ENCODE peak calls at places on chromosomes 11 and 22, in four cellular contexts. One of them, this sample, is unnamed.

GRCh38 chr22:20843501-20843900 is 15.1 kb downstream of the PI4KA start:
- DNase-seq in K562: no peak
- DNase-seq in HepG2: no peak
- DNase-seq in HCT116: no peak
- DNase-seq in this sample: no peak

GRCh38 chr22:20456722-20457076 is 19.1 kb upstream of the SCARF2 start:
- DNase-seq in K562: no peak
- DNase-seq in HepG2: no peak
- DNase-seq in HCT116: no peak
- DNase-seq in this sample: no peak

GRCh38 chr11:83836883-83837654 is 550.9 kb upstream of the CCDC90B start:
- DNase-seq in HCT116: peak; percentile 24
- DNase-seq in K562: peak; percentile 54
- DNase-seq in HepG2: peak; percentile 65
- DNase-seq in this sample: peak; percentile 38

GRCh38 chr11:110691961-110692360 is 20.3 kb downstream of the ARHGAP20 start:
- DNase-seq in HepG2: no peak
- DNase-seq in K562: no peak
- DNase-seq in HCT116: no peak
- DNase-seq in this sample: no peak

GRCh38 chr11:72573380-72573949 is 100.8 kb downstream of the PDE2A start:
- DNase-seq in HepG2: peak; percentile 9
- DNase-seq in HCT116: peak; percentile 23
- DNase-seq in K562: peak; percentile 63
- DNase-seq in this sample: no peak

GRCh38 chr11:13473013-13473722 is 10.1 kb upstream of the BTBD10 start:
- DNase-seq in K562: no peak
- DNase-seq in HCT116: no peak
- DNase-seq in HepG2: no peak
- DNase-seq in this sample: no peak

GRCh38 chr11:32426819-32427615 is 8.3 kb downstream of the WT1 start:
- DNase-seq in HepG2: no peak
- DNase-seq in K562: peak; percentile 83
- DNase-seq in HCT116: no peak
- DNase-seq in this sample: no peak

GRCh38 chr11:128171496-128171895 is 415.9 kb downstream of the ETS1 start:
- DNase-seq in K562: no peak
- DNase-seq in HCT116: no peak
- DNase-seq in HepG2: no peak
- DNase-seq in this sample: no peak

GRCh38 chr11:27209562-27210005 is 153.4 kb downstream of the CCDC34 start:
- DNase-seq in K562: peak; percentile 81
- DNase-seq in HepG2: peak; percentile 80
- DNase-seq in HCT116: peak; percentile 40
- DNase-seq in this sample: peak; percentile 69

GRCh38 chr11:69311767-69312385 is 17.9 kb downstream of the MYEOV start:
- DNase-seq in HCT116: no peak
- DNase-seq in K562: no peak
- DNase-seq in HepG2: no peak
- DNase-seq in this sample: no peak

GRCh38 chr11:70420008-70420464 is 21.7 kb downstream of the CTTN start:
- DNase-seq in HepG2: no peak
- DNase-seq in K562: peak; percentile 98
- DNase-seq in HCT116: no peak
- DNase-seq in this sample: no peak

GRCh38 chr11:66885469-66886316 is 28.8 kb downstream of the LRFN4 start:
- DNase-seq in HepG2: no peak
- DNase-seq in HCT116: no peak
- DNase-seq in K562: peak; percentile 83
- DNase-seq in this sample: no peak

GRCh38 chr11:76208829-76209670 is 2.7 kb upstream of the WNT11 start:
- DNase-seq in HCT116: no peak
- DNase-seq in HepG2: peak; percentile 56
- DNase-seq in K562: no peak
- DNase-seq in this sample: no peak

GRCh38 chr11:109425554-109425953 is 3.6 kb downstream of the C11orf87 start:
- DNase-seq in HCT116: no peak
- DNase-seq in HepG2: no peak
- DNase-seq in K562: no peak
- DNase-seq in this sample: no peak

GRCh38 chr11:112644410-112645131 is 316.6 kb upstream of the NCAM1 start:
- DNase-seq in K562: no peak
- DNase-seq in HCT116: no peak
- DNase-seq in HepG2: no peak
- DNase-seq in this sample: no peak

GRCh38 chr11:14384338-14384737 is 25.4 kb upstream of the RRAS2 start:
- DNase-seq in HCT116: no peak
- DNase-seq in HepG2: no peak
- DNase-seq in K562: no peak
- DNase-seq in this sample: no peak

GRCh38 chr11:78228467-78228866 is 39.7 kb downstream of the USP35 start:
- DNase-seq in HCT116: peak; percentile 32
- DNase-seq in HepG2: peak; percentile 65
- DNase-seq in K562: peak; percentile 73
- DNase-seq in this sample: peak; percentile 48

GRCh38 chr11:65538232-65538914 is 13.5 kb downstream of the SCYL1 start:
- DNase-seq in HCT116: no peak
- DNase-seq in HepG2: no peak
- DNase-seq in K562: no peak
- DNase-seq in this sample: no peak

GRCh38 chr11:29019960-29020683 is 911.9 kb downstream of the METTL15 start:
- DNase-seq in K562: no peak
- DNase-seq in HCT116: peak; percentile 29
- DNase-seq in HepG2: no peak
- DNase-seq in this sample: no peak

GRCh38 chr11:111324277-111324720 is 26.0 kb downstream of the POU2AF3 start:
- DNase-seq in HCT116: no peak
- DNase-seq in K562: no peak
- DNase-seq in HepG2: no peak
- DNase-seq in this sample: no peak

GRCh38 chr22:21760640-21761039 is 25.0 kb upstream of the YPEL1 start:
- DNase-seq in HCT116: no peak
- DNase-seq in K562: no peak
- DNase-seq in HepG2: no peak
- DNase-seq in this sample: no peak

GRCh38 chr11:62012451-62013265 is 45.2 kb upstream of the FTH1 start:
- DNase-seq in HepG2: peak; percentile 67
- DNase-seq in HCT116: no peak
- DNase-seq in K562: peak; percentile 45
- DNase-seq in this sample: no peak

GRCh38 chr11:4560462-4560861 is 15.5 kb downstream of the OR52M1 start:
- DNase-seq in K562: no peak
- DNase-seq in HCT116: no peak
- DNase-seq in HepG2: no peak
- DNase-seq in this sample: no peak

GRCh38 chr11:126917531-126918204 is 82.9 kb downstream of the KIRREL3 start:
- DNase-seq in HepG2: no peak
- DNase-seq in HCT116: no peak
- DNase-seq in K562: peak; percentile 8
- DNase-seq in this sample: no peak

GRCh38 chr11:2870955-2871720 is 14.4 kb downstream of the CDKN1C start:
- DNase-seq in HCT116: no peak
- DNase-seq in K562: no peak
- DNase-seq in HepG2: no peak
- DNase-seq in this sample: no peak
- TF ChIP-seq SIN3A in HCT116: no peak
- TF ChIP-seq SIN3A in K562: no peak
- TF ChIP-seq SIN3A in HepG2: no peak
- TF ChIP-seq SIN3A in this sample: no peak

GRCh38 chr11:131889760-131890620 is 519.6 kb downstream of the NTM start:
- DNase-seq in HepG2: no peak
- DNase-seq in K562: no peak
- DNase-seq in HCT116: no peak
- DNase-seq in this sample: no peak

GRCh38 chr11:131888230-131888826 is 517.9 kb downstream of the NTM start:
- DNase-seq in K562: no peak
- DNase-seq in HepG2: no peak
- DNase-seq in HCT116: no peak
- DNase-seq in this sample: no peak

GRCh38 chr11:131885371-131885770 is 515.0 kb downstream of the NTM start:
- DNase-seq in K562: no peak
- DNase-seq in HepG2: no peak
- DNase-seq in HCT116: no peak
- DNase-seq in this sample: no peak

GRCh38 chr11:131886201-131886600 is 515.8 kb downstream of the NTM start:
- DNase-seq in HepG2: no peak
- DNase-seq in HCT116: no peak
- DNase-seq in K562: no peak
- DNase-seq in this sample: no peak

GRCh38 chr11:131889146-131889577 is 518.7 kb downstream of the NTM start:
- DNase-seq in K562: no peak
- DNase-seq in HepG2: no peak
- DNase-seq in HCT116: no peak
- DNase-seq in this sample: no peak
- TF ChIP-seq TCF7L2 in K562: no peak
- TF ChIP-seq TCF7L2 in HepG2: no peak
- TF ChIP-seq TCF7L2 in HCT116: no peak
- TF ChIP-seq TCF7L2 in this sample: no peak

DNA sequence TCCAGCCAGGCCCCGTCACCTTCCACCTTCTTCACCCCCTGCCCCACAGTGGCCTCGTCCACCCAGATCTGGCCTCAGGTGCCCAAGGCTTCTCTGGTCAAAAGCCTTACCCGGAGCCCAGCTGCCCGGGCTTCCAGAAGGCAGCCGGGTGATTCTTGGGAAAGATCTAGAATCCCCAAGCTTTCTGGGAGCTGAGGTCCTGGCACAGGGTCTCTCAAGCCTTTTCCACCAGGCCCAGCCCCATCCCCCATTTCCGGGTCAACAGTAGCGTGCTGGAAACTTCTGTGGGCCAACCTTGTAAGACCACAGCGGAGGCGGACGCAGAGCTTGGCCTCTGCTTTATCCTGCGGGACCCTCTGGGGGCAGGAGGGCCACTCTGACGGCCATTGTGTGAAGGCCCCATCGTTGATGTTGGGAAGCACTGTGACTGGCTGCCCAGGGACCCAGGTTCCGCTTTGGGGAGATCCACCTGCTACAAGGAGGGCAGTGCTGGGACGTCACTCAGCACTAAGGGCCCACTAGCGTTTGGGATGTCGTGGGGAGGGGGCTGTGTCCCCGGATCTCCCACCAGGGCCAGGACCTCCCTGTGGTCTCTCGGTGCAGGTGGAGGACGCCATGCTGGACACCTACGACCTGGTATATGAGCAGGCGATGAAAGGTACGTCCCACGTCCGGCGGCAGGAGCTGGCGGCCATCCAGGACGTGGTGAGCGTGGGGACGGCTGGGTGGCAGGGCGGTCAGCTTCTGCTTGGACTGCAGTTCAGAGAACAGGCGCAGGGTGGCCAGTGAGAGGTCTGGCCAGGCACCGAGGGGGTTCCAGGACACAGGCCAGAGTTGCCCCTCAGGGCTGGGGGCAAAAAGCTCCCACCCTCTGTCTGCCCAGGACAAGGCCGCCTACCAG is 11.5 kb downstream of the TSPAN32 start:
- DNase-seq in HepG2: no peak
- DNase-seq in K562: peak; percentile 37
- DNase-seq in HCT116: no peak
- DNase-seq in this sample: no peak
- TF ChIP-seq SIN3A in HepG2: no peak
- TF ChIP-seq SIN3A in K562: no peak
- TF ChIP-seq SIN3A in HCT116: no peak
- TF ChIP-seq SIN3A in this sample: no peak

GRCh38 chr22:24185001-24185500 is 3.8 kb downstream of the SUSD2 start:
- DNase-seq in K562: no peak
- DNase-seq in HCT116: no peak
- DNase-seq in HepG2: no peak
- DNase-seq in this sample: no peak
- TF ChIP-seq TCF7L2 in K562: no peak
- TF ChIP-seq TCF7L2 in HCT116: no peak
- TF ChIP-seq TCF7L2 in HepG2: no peak
- TF ChIP-seq TCF7L2 in this sample: no peak

GRCh38 chr22:31610611-31611010 is 51.4 kb downstream of the PISD start:
- DNase-seq in K562: no peak
- DNase-seq in HepG2: no peak
- DNase-seq in HCT116: no peak
- DNase-seq in this sample: no peak

GRCh38 chr22:31612891-31613285 is 49.1 kb downstream of the PISD start:
- DNase-seq in HCT116: no peak
- DNase-seq in K562: no peak
- DNase-seq in HepG2: no peak
- DNase-seq in this sample: no peak

GRCh38 chr22:31613286-31613903 is 48.6 kb downstream of the PISD start:
- DNase-seq in HCT116: no peak
- DNase-seq in HepG2: no peak
- DNase-seq in K562: no peak
- DNase-seq in this sample: no peak

GRCh38 chr22:31609716-31610115 is 52.3 kb downstream of the PISD start:
- DNase-seq in HepG2: no peak
- DNase-seq in K562: no peak
- DNase-seq in HCT116: no peak
- DNase-seq in this sample: no peak

GRCh38 chr22:31611065-31611760 is 50.8 kb downstream of the PISD start:
- DNase-seq in K562: no peak
- DNase-seq in HCT116: no peak
- DNase-seq in HepG2: no peak
- DNase-seq in this sample: no peak
- TF ChIP-seq SIN3A in K562: no peak
- TF ChIP-seq SIN3A in HCT116: no peak
- TF ChIP-seq SIN3A in HepG2: no peak
- TF ChIP-seq SIN3A in this sample: no peak

GRCh38 chr11:12287009-12287373 is 90.4 kb upstream of the PARVA start:
- DNase-seq in K562: no peak
- DNase-seq in HCT116: peak; percentile 47
- DNase-seq in HepG2: peak; percentile 36
- DNase-seq in this sample: peak; percentile 47
- TF ChIP-seq TCF7L2 in K562: no peak
- TF ChIP-seq TCF7L2 in HCT116: no peak
- TF ChIP-seq TCF7L2 in HepG2: no peak
- TF ChIP-seq TCF7L2 in this sample: no peak